ENCODE peak calls at places on chromosome 9, in four cellular contexts. O is mesendoderm, Z is trophoblast cell, G is IMR-90. U is an unnamed sample.

GRCh38 chr9:105637787-105638395 is 24.4 kb upstream of the TAL2 start:
- DNase-seq in O (peak; percentile 8), Z (no peak), G (peak; percentile 3), U (no peak)

GRCh38 chr9:121645003-121645402 is 6.4 kb upstream of the DAB2IP start:
- DNase-seq in O (no peak), Z (no peak), G (no peak), U (no peak)

GRCh38 chr9:126248680-126249079 is 77.9 kb upstream of the MVB12B start:
- DNase-seq in O (no peak), Z (no peak), G (peak; percentile 91), U (no peak)

GRCh38 chr9:75455444-75455921 is 367.2 kb downstream of the OSTF1 start:
- DNase-seq in O (no peak), Z (no peak), G (peak; percentile 1), U (no peak)

GRCh38 chr9:83441390-83441789 is 96.8 kb downstream of the FRMD3 start:
- DNase-seq in O (no peak), Z (peak; percentile 55), G (no peak), U (no peak)

GRCh38 chr9:93963969-93964368 is 8.8 kb upstream of the BARX1 start:
- DNase-seq in O (no peak), Z (no peak), G (peak; percentile 5), U (no peak)

GRCh38 chr9:110252509-110253139 is 3.7 kb downstream of the TXN start:
- DNase-seq in O (peak; percentile 31), Z (peak; percentile 72), G (no peak), U (no peak)

GRCh38 chr9:114925672-114926071 is 4.7 kb downstream of the TNFSF8 start:
- DNase-seq in O (peak; percentile 97), Z (no peak), G (no peak), U (peak; percentile 63)

GRCh38 chr9:124280176-124280691 is 22.5 kb downstream of the NEK6 start:
- DNase-seq in O (no peak), Z (no peak), G (peak; percentile 91), U (no peak)

GRCh38 chr9:70015099-70015498 is 28.5 kb upstream of the MAMDC2 start:
- DNase-seq in O (no peak), Z (no peak), G (no peak), U (no peak)

GRCh38 chr9:89309608-89310485 is 1.1 kb upstream of the CKS2 start:
- DNase-seq in O (peak; percentile 88), Z (no peak), G (no peak), U (no peak)

GRCh38 chr9:117021881-117022280 is 334.8 kb downstream of the TRIM32 start:
- DNase-seq in O (no peak), Z (no peak), G (no peak), U (no peak)

GRCh38 chr9:71741841-71742648 is 26.3 kb downstream of the CEMIP2 start:
- DNase-seq in O (no peak), Z (peak; percentile 64), G (peak; percentile 93), U (no peak)

GRCh38 chr9:114011313-114011712 is 66.8 kb downstream of the AMBP start:
- DNase-seq in O (no peak), Z (no peak), G (no peak), U (peak; percentile 18)

GRCh38 chr9:114454652-114455051 is 50.6 kb downstream of the WHRN start:
- DNase-seq in O (no peak), Z (no peak), G (no peak), U (no peak)

GRCh38 chr9:121860744-121861143 is 209.3 kb downstream of the DAB2IP start:
- DNase-seq in O (no peak), Z (no peak), G (peak; percentile 90), U (no peak)

GRCh38 chr9:105690742-105691141 is 3.6 kb upstream of the TMEM38B start:
- DNase-seq in O (no peak), Z (no peak), G (peak; percentile 22), U (no peak)

GRCh38 chr9:111001471-111001870 is 36.8 kb downstream of the LPAR1 start:
- DNase-seq in O (no peak), Z (no peak), G (no peak), U (no peak)

GRCh38 chr9:4781408-4781807 is 11.3 kb upstream of the RCL1 start:
- DNase-seq in O (no peak), Z (no peak), G (no peak), U (no peak)

GRCh38 chr9:107190031-107190935 is 92.8 kb upstream of the RAD23B start:
- DNase-seq in O (peak; percentile 97), Z (no peak), G (peak; percentile 80), U (no peak)

GRCh38 chr9:18427691-18428090 is 46.3 kb upstream of the ADAMTSL1 start:
- DNase-seq in O (no peak), Z (no peak), G (no peak), U (no peak)

GRCh38 chr9:93645149-93645889 is 68.9 kb downstream of the PHF2 start:
- DNase-seq in O (no peak), Z (no peak), G (no peak), U (no peak)

GRCh38 chr9:35910613-35911488 is 1.6 kb downstream of the SPAAR start:
- DNase-seq in O (peak; percentile 57), Z (peak; percentile 43), G (peak; percentile 52), U (no peak)

GRCh38 chr9:79611091-79611614 is 39.4 kb downstream of the TLE4 start:
- DNase-seq in O (peak; percentile 64), Z (no peak), G (peak; percentile 96), U (no peak)

GRCh38 chr9:125428060-125428481 is 166.4 kb downstream of the GAPVD1 start:
- DNase-seq in O (peak; percentile 56), Z (no peak), G (no peak), U (no peak)

GRCh38 chr9:34377402-34377741 is 674 bp upstream of the MYORG start:
- DNase-seq in O (no peak), Z (peak; percentile 18), G (no peak), U (no peak)

GRCh38 chr9:89621031-89621430 is 16.2 kb downstream of the GADD45G start:
- DNase-seq in O (no peak), Z (no peak), G (no peak), U (no peak)

GRCh38 chr9:134624119-134624826 is 17.3 kb upstream of the COL5A1 start:
- DNase-seq in O (no peak), Z (no peak), G (no peak), U (no peak)

GRCh38 chr9:134626141-134626423 is 15.5 kb upstream of the COL5A1 start:
- DNase-seq in O (no peak), Z (no peak), G (no peak), U (peak; percentile 17)

GRCh38 chr9:134625361-134626140 is 16.1 kb upstream of the COL5A1 start:
- DNase-seq in O (peak; percentile 58), Z (no peak), G (peak; percentile 50), U (peak; percentile 16)

GRCh38 chr9:134623408-134624066 is 18.1 kb upstream of the COL5A1 start:
- DNase-seq in O (no peak), Z (no peak), G (no peak), U (no peak)

GRCh38 chr9:134624827-134625181 is 16.8 kb upstream of the COL5A1 start:
- DNase-seq in O (peak; percentile 87), Z (peak; percentile 85), G (peak; percentile 87), U (peak; percentile 16)
- H4K8ac ChIP-seq in O (no peak overlapping the region), Z (peak overlapping the region; percentile 14), G (no peak overlapping the region), U (no peak overlapping the region)

GRCh38 chr9:95826183-95826838 is 49.2 kb upstream of the ERCC6L2 start:
- DNase-seq in O (no peak), Z (no peak), G (peak; percentile 31), U (no peak)

GRCh38 chr9:95819636-95820035 is 55.9 kb upstream of the ERCC6L2 start:
- DNase-seq in O (peak; percentile 94), Z (no peak), G (no peak), U (no peak)

GRCh38 chr9:95821999-95822398 is 53.5 kb upstream of the ERCC6L2 start:
- DNase-seq in O (no peak), Z (no peak), G (no peak), U (no peak)

GRCh38 chr9:95820076-95820475 is 55.4 kb upstream of the ERCC6L2 start:
- DNase-seq in O (no peak), Z (no peak), G (no peak), U (no peak)

DNA sequence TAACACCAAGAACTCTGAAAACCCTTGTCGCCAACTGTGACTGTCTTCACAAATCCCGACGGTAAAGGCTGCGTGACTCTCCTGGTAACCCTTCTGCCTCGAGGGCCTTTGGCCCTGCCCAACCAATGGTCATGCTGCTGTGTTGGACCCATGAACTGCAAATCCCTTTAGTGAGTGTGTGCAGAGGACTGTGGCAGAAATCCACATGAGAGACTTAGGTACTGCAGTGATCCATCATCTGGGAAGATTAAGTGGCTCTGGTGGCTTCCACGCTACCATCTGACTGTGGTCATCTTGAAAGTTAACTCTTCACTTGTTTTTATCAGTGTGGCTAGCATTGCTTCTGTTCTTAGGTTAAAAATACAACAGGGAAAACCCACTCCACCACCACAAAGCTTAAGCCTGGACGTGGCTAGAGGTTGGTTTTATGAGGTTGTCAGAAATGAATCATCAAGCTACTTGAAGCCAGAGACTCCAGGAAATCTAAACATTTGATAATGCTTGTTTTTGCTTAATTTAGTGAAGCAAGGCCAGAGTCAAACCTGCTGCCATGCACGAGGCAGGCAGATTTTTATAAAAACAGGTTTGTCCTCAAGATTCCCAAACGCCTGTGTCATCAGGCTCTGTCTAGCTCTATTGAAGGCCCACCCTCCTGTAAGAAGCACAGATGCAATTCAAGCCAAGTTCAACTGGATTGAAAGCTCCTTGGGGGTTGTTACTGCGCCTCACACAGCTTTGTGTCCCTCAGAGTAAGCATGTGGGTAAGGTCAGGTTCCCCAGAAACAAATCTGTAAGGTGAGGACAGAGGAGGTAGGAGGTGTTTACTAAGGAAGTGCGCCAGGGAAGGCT is 52.7 kb upstream of the ERCC6L2 start:
- DNase-seq in O (no peak), Z (peak; percentile 26), G (peak; percentile 98), U (no peak)
- H3K4me2 ChIP-seq in O (no peak overlapping the region), Z (no peak overlapping the region), G (peak overlapping the region; percentile 17), U (no peak overlapping the region)

GRCh38 chr9:76644171-76644570 is 120.1 kb upstream of the PCA3 start:
- DNase-seq in O (no peak), Z (no peak), G (no peak), U (no peak)
- H4K8ac ChIP-seq in O (no peak overlapping the region), Z (no peak overlapping the region), G (no peak overlapping the region), U (no peak overlapping the region)

DNA sequence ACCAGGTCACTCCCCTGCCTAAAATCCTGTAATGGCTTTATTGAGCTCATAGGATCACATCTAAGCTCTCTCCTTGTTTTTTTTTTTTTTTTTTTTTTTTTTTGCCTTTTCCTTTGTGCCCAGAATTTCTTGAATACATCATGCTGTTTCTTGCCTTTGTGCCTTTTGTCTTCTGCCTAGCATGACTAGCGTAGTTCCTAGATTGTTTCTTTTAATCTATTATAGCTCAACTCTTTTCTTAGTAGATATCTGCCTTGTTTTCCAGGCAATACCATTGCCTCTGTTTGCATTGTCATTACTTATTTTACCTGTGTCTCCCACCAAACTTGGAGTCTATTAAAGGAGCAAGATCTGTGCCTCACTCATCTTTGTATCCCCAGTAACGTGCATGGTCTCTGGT is 106.1 kb upstream of the C9orf72 start:
- DNase-seq in O (no peak), Z (no peak), G (no peak), U (no peak)
- H3K4me2 ChIP-seq in O (no peak overlapping the region), Z (no peak overlapping the region), G (no peak overlapping the region), U (no peak overlapping the region)

DNA sequence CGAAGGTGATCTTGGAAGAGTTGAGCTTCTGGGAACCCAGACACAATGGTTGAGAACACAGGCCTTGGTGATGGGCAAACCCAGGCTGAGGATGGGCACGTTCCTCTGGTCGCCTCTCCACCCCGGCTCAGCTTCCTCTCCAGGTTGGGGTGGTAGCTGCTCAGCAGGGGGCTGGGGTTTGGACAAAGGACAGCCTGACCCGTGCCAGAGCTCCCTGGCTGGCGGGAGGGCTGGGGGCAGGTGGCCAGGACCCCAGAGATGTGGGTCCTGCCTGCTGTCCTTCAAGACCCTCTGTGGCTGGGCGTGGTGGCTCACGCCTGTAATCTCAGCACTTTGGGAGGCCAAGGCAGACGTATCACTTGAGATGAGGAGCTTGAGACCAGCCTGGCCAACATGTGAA is 25.2 kb downstream of the NCS1 start:
- DNase-seq in O (no peak), Z (no peak), G (no peak), U (no peak)
- H4K8ac ChIP-seq in O (no peak overlapping the region), Z (no peak overlapping the region), G (no peak overlapping the region), U (no peak overlapping the region)

U was measured in H9.